ENCODE peak calls at places on chromosomes 1 and 21, in four cellular contexts. R, H, M and Q are unnamed samples.
A peak's percentile ranks its signal among the peaks of the same experiment; 100 is the strongest.

GRCh38 chr21:39366563-39366962 is 17.7 kb upstream of the HMGN1 start:
- DNase-seq in H (no peak), M (no peak), R (no peak), Q (no peak)

GRCh38 chr1:228315945-228316588 is 90.6 kb downstream of the TRIM11 start:
- DNase-seq in H (no peak), M (no peak), R (no peak), Q (no peak)

GRCh38 chr1:38274974-38275373 is 228.4 kb upstream of the POU3F1 start:
- DNase-seq in R (no peak), M (no peak), H (no peak), Q (no peak)

GRCh38 chr1:234658143-234658542 is 48.2 kb upstream of the IRF2BP2 start:
- DNase-seq in M (no peak), R (no peak), H (peak; percentile 95), Q (peak; percentile 54)

GRCh38 chr1:200771625-200772555 is 33.2 kb downstream of the CAMSAP2 start:
- DNase-seq in R (no peak), H (no peak), M (no peak), Q (no peak)

GRCh38 chr1:226342656-226343055 is 33.7 kb upstream of the LIN9 start:
- DNase-seq in M (no peak), R (no peak), H (no peak), Q (no peak)

GRCh38 chr1:96309783-96310182 is 411.8 kb upstream of the PTBP2 start:
- DNase-seq in R (no peak), M (no peak), H (no peak), Q (no peak)

GRCh38 chr1:14907416-14907815 is 246.1 kb upstream of the TMEM51 start:
- DNase-seq in H (no peak), M (no peak), R (no peak), Q (no peak)

GRCh38 chr1:157580179-157580827 is 17.6 kb downstream of the FCRL4 start:
- DNase-seq in H (peak; percentile 19), M (no peak), R (no peak), Q (no peak)

GRCh38 chr1:245825128-245825901 is 670.5 kb downstream of the KIF26B start:
- DNase-seq in H (no peak), M (no peak), R (no peak), Q (no peak)

GRCh38 chr1:226602186-226603029 is 53.8 kb downstream of the STUM start:
- DNase-seq in R (no peak), M (no peak), H (peak; percentile 64), Q (no peak)

GRCh38 chr1:62144238-62144831 is 50.3 kb upstream of the L1TD1 start:
- DNase-seq in R (no peak), M (no peak), H (no peak), Q (peak; percentile 25)

GRCh38 chr1:245707941-245708340 is 553.2 kb downstream of the KIF26B start:
- DNase-seq in M (no peak), H (no peak), R (no peak), Q (no peak)

GRCh38 chr1:117054068-117054467 is 6.1 kb upstream of the TTF2 start:
- DNase-seq in M (no peak), H (no peak), R (no peak), Q (no peak)

GRCh38 chr1:159282118-159282517 is 20.0 kb upstream of the FCER1A start:
- DNase-seq in H (no peak), R (no peak), M (no peak), Q (no peak)

GRCh38 chr1:21508580-21509350 is 458 bp upstream of the ALPL start:
- DNase-seq in M (no peak), R (no peak), H (no peak), Q (peak; percentile 44)

GRCh38 chr1:40385437-40386310 is 12.1 kb downstream of the SMAP2 start:
- DNase-seq in H (no peak), R (no peak), M (no peak), Q (no peak)

GRCh38 chr1:71330991-71331390 is 250.2 kb upstream of the ZRANB2 start:
- DNase-seq in M (no peak), R (no peak), H (no peak), Q (no peak)

GRCh38 chr1:97308131-97308530 is 586.5 kb downstream of the PTBP2 start:
- DNase-seq in H (no peak), M (no peak), R (no peak), Q (no peak)

GRCh38 chr1:179322481-179323026 is 29.0 kb downstream of the SOAT1 start:
- DNase-seq in R (no peak), M (no peak), H (no peak), Q (no peak)

GRCh38 chr1:79322511-79323027 is 316.0 kb upstream of the ADGRL4 start:
- DNase-seq in M (no peak), R (no peak), H (no peak), Q (no peak)

GRCh38 chr1:207181838-207182237 is 77.8 kb downstream of the C4BPA start:
- DNase-seq in H (no peak), M (no peak), R (no peak), Q (no peak)

GRCh38 chr1:171433451-171433850 is 51.9 kb upstream of the PRRC2C start:
- DNase-seq in R (no peak), H (no peak), M (no peak), Q (no peak)

GRCh38 chr1:217495249-217495648 is 135.6 kb downstream of the GPATCH2 start:
- DNase-seq in H (no peak), R (no peak), M (no peak), Q (no peak)

GRCh38 chr1:221698579-221699349 is 43.1 kb downstream of the DUSP10 start:
- DNase-seq in R (no peak), M (no peak), H (no peak), Q (no peak)

GRCh38 chr1:72066431-72066830 is 215.9 kb downstream of the NEGR1 start:
- DNase-seq in R (no peak), M (no peak), H (no peak), Q (no peak)

GRCh38 chr1:37498872-37499617 is 15.5 kb downstream of the MEAF6 start:
- DNase-seq in R (no peak), M (no peak), H (no peak), Q (peak; percentile 84)

DNA sequence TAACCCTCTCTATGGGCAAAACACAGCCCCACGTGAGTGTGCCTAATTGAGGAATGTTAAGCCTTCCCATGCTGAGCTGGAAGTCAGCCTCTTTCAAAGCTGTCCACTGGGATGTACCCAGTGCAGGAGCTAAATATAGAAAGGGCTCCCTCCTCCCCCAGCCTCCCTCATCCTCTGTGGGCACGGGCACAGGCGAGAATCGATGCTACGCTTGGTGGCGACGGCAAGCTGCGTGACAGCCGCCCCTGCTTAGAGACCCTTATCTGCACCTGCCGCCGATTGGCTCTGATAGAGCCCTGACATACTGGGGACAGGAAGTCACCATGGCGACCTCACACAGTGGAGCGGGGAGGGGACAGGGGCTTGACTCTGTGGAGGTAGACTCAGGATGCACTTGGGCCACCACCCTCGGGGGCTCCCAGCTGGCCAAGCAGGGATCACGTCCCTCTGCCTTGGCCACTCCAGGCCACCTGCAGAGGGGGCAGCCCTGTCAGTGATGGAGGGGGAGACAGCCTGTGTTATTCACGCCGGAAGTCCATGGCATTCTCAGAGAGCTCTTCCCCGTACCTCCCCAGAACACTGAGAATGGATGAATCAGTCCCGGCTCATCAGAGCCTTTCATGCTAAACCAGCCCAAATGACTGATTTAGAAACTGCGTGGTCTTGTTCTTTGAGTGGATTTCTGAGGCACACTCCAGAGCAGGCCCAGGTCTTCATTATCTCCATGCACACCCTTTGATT is 84.8 kb downstream of the KCND3 start:
- DNase-seq in R (no peak), M (no peak), H (no peak), Q (no peak)
- H3K4me3 ChIP-seq in R (peak overlapping the region; percentile 48), M (no peak overlapping the region), H (no peak overlapping the region), Q (no peak overlapping the region)

GRCh38 chr1:211619033-211619996 is 40.4 kb upstream of the SLC30A1 start:
- DNase-seq in H (no peak), R (no peak), M (no peak), Q (no peak)

GRCh38 chr1:211613951-211614350 is 35.0 kb upstream of the SLC30A1 start:
- DNase-seq in R (no peak), H (no peak), M (no peak), Q (no peak)

GRCh38 chr1:211614615-211615014 is 35.7 kb upstream of the SLC30A1 start:
- DNase-seq in R (no peak), M (no peak), H (no peak), Q (no peak)

GRCh38 chr1:211613108-211613947 is 34.4 kb upstream of the SLC30A1 start:
- DNase-seq in M (peak; percentile 16), R (peak; percentile 81), H (peak; percentile 34), Q (peak; percentile 50)

GRCh38 chr1:211616231-211617031 is 37.5 kb upstream of the SLC30A1 start:
- DNase-seq in H (peak; percentile 65), M (no peak), R (peak; percentile 38), Q (peak; percentile 58)
- H3K27ac ChIP-seq in H (peak overlapping the region; percentile 80), M (peak overlapping the region; percentile 64), R (peak overlapping the region; percentile 76), Q (peak overlapping the region; percentile 39)

GRCh38 chr1:17520041-17520440 is 19.5 kb upstream of the ARHGEF10L start:
- DNase-seq in R (no peak), M (no peak), H (peak; percentile 87), Q (peak; percentile 90)
- H3K4me3 ChIP-seq in R (no peak overlapping the region), M (peak overlapping the region; percentile 57), H (no peak overlapping the region), Q (no peak overlapping the region)

GRCh38 chr1:886760-887159 is 37.0 kb upstream of the SAMD11 start:
- DNase-seq in M (no peak), H (no peak), R (no peak), Q (no peak)
- H3K27ac ChIP-seq in M (no peak overlapping the region), H (no peak overlapping the region), R (no peak overlapping the region), Q (no peak overlapping the region)

GRCh38 chr1:240465531-240465940 is 146.4 kb downstream of the GREM2 start:
- DNase-seq in H (no peak), M (no peak), R (no peak), Q (no peak)
- H3K4me3 ChIP-seq in H (no peak overlapping the region), M (no peak overlapping the region), R (no peak overlapping the region), Q (no peak overlapping the region)

DNA sequence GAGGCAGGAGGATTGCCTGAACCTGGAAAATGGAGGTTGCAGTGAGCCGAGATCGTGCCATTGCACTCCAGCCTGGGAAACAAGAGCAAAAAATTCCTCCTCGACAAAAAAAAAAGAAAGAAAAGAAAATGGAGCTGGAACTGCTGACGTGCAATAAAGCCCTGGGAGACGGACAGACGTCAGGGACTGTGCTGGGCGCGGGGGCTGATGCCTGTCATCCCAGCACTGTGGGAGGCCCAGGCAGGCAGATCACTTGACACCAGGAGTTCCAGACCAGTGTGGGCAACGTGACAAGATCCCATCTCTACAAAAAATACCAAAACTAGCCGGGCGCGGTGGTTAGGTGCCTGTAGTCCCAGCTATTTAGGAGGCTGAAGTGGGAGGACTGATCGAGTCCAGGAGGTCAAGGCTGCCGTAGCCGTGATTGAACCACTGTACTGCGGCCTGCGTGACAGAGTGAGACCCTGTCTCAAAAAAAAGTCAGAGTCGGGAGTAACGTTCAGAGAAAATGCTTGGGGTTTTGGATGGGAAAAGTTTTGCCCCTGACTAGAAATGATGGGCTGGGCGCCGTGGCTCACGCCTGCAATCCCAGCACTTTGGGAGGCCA is 3.6 kb upstream of the ANKRD65 start:
- DNase-seq in M (no peak), H (no peak), R (no peak), Q (no peak)
- H3K27ac ChIP-seq in M (no peak overlapping the region), H (no peak overlapping the region), R (no peak overlapping the region), Q (no peak overlapping the region)

GRCh38 chr1:22808186-22808845 is 97.7 kb downstream of the EPHB2 start:
- DNase-seq in M (no peak), H (peak; percentile 27), R (no peak), Q (no peak)
- H3K4me3 ChIP-seq in M (no peak overlapping the region), H (no peak overlapping the region), R (no peak overlapping the region), Q (no peak overlapping the region)